ENCODE peak calls at places on chromosomes 2 and 18, in four cellular contexts. T is coronary artery, I is hepatic stellate cell, Z is GM23248. F is an unnamed sample.

GRCh38 chr2:227862227-227862740 is 9.1 kb upstream of the DAW1 start:
- DNase-seq in T (no peak), I (no peak), Z (peak; percentile 58), F (no peak)

GRCh38 chr18:73782405-73782804 is 365.2 kb downstream of the FBXO15 start:
- DNase-seq in T (no peak), I (no peak), Z (no peak), F (no peak)

GRCh38 chr2:148684507-148684906 is 40.0 kb downstream of the EPC2 start:
- DNase-seq in T (no peak), I (no peak), Z (peak; percentile 10), F (no peak)

GRCh38 chr2:191854385-191855372 is 7.8 kb upstream of the CAVIN2 start:
- DNase-seq in T (no peak), I (no peak), Z (no peak), F (no peak)

GRCh38 chr18:9757851-9758587 is 49.9 kb downstream of the RAB31 start:
- DNase-seq in T (no peak), I (no peak), Z (peak; percentile 38), F (no peak)

GRCh38 chr2:28231110-28231621 is 161.5 kb upstream of the FOSL2 start:
- DNase-seq in T (no peak), I (no peak), Z (peak; percentile 78), F (no peak)

GRCh38 chr2:10525573-10526265 is 77.6 kb upstream of the ODC1 start:
- DNase-seq in T (peak; percentile 62), I (no peak), Z (no peak), F (no peak)

GRCh38 chr2:129929321-129930290 is 49.9 kb upstream of the RAB6C start:
- DNase-seq in T (no peak), I (no peak), Z (peak; percentile 89), F (no peak)

GRCh38 chr2:101038455-101039255 is 36.6 kb downstream of the RPL31 start:
- DNase-seq in T (no peak), I (peak; percentile 16), Z (peak; percentile 45), F (no peak)

GRCh38 chr2:75698928-75699327 is 11.8 kb downstream of the GCFC2 start:
- DNase-seq in T (no peak), I (no peak), Z (peak; percentile 28), F (no peak)